ENCODE peak calls at places on chromosomes 3 and 15, in seven cellular contexts. S is T-helper 9 cell; N is kidney tubule cell; P is HTR-8/SVneo; T is mesendoderm; W is ELR; I is stimulated activated CD4-positive, alpha-beta T cell treated with anti-CD3 and anti-CD28 coated beads, Interleukin-1b, Interleukin-23, amount 100 ng/mL, for 48 hours. A is an unnamed sample.

GRCh38 chr3:137304313-137305056 is 346.7 kb downstream of the IL20RB start:
- DNase-seq in T (peak), N (no peak), S (no peak), P (no peak), W (no peak), I (no peak), A (peak)

GRCh38 chr3:175432338-175433025 is 573.3 kb downstream of the NAALADL2 start:
- DNase-seq in I (no peak), W (peak), P (no peak), T (no peak), N (peak), S (no peak), A (no peak)

GRCh38 chr3:76585794-76586392 is 454.0 kb upstream of the ROBO2 start:
- DNase-seq in T (peak), I (no peak), P (peak), N (peak), W (peak), S (no peak), A (peak)

GRCh38 chr3:24481193-24481592 is 13.5 kb downstream of the THRB start:
- DNase-seq in P (no peak), T (no peak), S (no peak), I (no peak), N (no peak), W (no peak), A (no peak)

GRCh38 chr15:32824777-32825176 is 107.0 kb downstream of the GREM1 start:
- DNase-seq in N (peak), T (no peak), W (peak), S (no peak), I (no peak), P (peak), A (no peak)

GRCh38 chr3:138724433-138724832 is 110.3 kb downstream of the PIK3CB start:
- DNase-seq in W (no peak), P (no peak), N (no peak), I (no peak), T (peak), S (no peak), A (no peak)

GRCh38 chr15:75348034-75348562 is 1.3 kb downstream of the NEIL1 start:
- DNase-seq in N (peak), I (no peak), W (peak), T (no peak), P (no peak), S (peak), A (no peak)

GRCh38 chr15:57302640-57303257 is 73.6 kb upstream of the CGNL1 start:
- DNase-seq in I (no peak), W (no peak), N (no peak), T (no peak), P (no peak), S (no peak), A (no peak)

GRCh38 chr15:51735211-51735610 is 2.2 kb downstream of the LYSMD2 start:
- DNase-seq in T (no peak), W (peak), S (no peak), N (no peak), I (no peak), P (no peak), A (no peak)

GRCh38 chr3:122661633-122662032 is 19.0 kb upstream of the PARP14 start:
- DNase-seq in T (no peak), P (no peak), W (no peak), I (no peak), N (no peak), S (no peak), A (no peak)

GRCh38 chr3:38454179-38454883 is 641 bp downstream of the ACVR2B start:
- DNase-seq in N (peak), T (peak), W (peak), S (peak), I (peak), P (no peak), A (peak)

GRCh38 chr3:14323401-14324223 is 78.8 kb upstream of the SLC6A6 start:
- DNase-seq in N (no peak), T (no peak), W (no peak), I (no peak), P (no peak), S (no peak), A (no peak)

GRCh38 chr3:100175637-100176250 is 61.4 kb upstream of the FILIP1L start:
- DNase-seq in P (no peak), T (peak), S (no peak), N (no peak), W (no peak), I (no peak), A (no peak)

A was measured in DMS53.